ENCODE peak calls at places on chromosomes 4 and X, in five cellular contexts. O, S, B, H and N are unnamed samples.
A peak's percentile ranks its signal among the peaks of the same experiment; 100 is the strongest.

GRCh38 chr4:7352486-7352885 is 82.2 kb downstream of the PSAPL1 start:
- DNase-seq in H (no peak), B (no peak), S (no peak), O (no peak), N (no peak)

GRCh38 chrX:23840674-23841073 is 57.7 kb downstream of the SAT1 start:
- DNase-seq in B (no peak), S (no peak), H (no peak), O (no peak), N (no peak)

GRCh38 chr4:35541146-35541887 is 703.0 kb downstream of the ARAP2 start:
- DNase-seq in B (no peak), S (no peak), O (no peak), H (no peak), N (no peak)

GRCh38 chr4:138677651-138678202 is 337.9 kb upstream of the NOCT start:
- DNase-seq in O (no peak), S (no peak), B (no peak), H (no peak), N (no peak)

GRCh38 chr4:115596265-115597001 is 483.0 kb upstream of the NDST4 start:
- DNase-seq in S (no peak), B (no peak), H (no peak), O (no peak), N (no peak)

GRCh38 chr4:70880739-70881138 is 21.4 kb upstream of the MOB1B start:
- DNase-seq in B (no peak), H (no peak), O (no peak), S (no peak), N (no peak)

GRCh38 chr4:94933799-94934198 is 176.0 kb downstream of the BMPR1B start:
- DNase-seq in B (no peak), O (no peak), S (no peak), H (no peak), N (no peak)

GRCh38 chr4:128393111-128393704 is 105.6 kb upstream of the PGRMC2 start:
- DNase-seq in B (no peak), H (no peak), O (peak; percentile 61), S (no peak), N (no peak)

GRCh38 chr4:107519057-107519456 is 201.0 kb downstream of the PAPSS1 start:
- DNase-seq in S (no peak), B (no peak), H (peak; percentile 19), O (peak; percentile 16), N (peak; percentile 40)

GRCh38 chr4:22077571-22077970 is 129.0 kb upstream of the KCNIP4 start:
- DNase-seq in B (no peak), O (no peak), S (no peak), H (no peak), N (no peak)

GRCh38 chr4:118942465-118942864 is 53.8 kb downstream of the SYNPO2 start:
- DNase-seq in H (no peak), B (no peak), O (no peak), S (no peak), N (no peak)

GRCh38 chr4:139857021-139857420 is 191.4 kb downstream of the MGST2 start:
- DNase-seq in S (no peak), O (peak; percentile 23), H (no peak), B (no peak), N (no peak)

GRCh38 chr4:153488719-153489384 is 22.7 kb downstream of the TMEM131L start:
- DNase-seq in H (no peak), S (no peak), B (no peak), O (no peak), N (peak; percentile 44)

GRCh38 chr4:137558951-137559350 is 26.7 kb upstream of the PCDH18 start:
- DNase-seq in B (no peak), H (no peak), S (no peak), O (no peak), N (peak; percentile 50)

GRCh38 chr4:86968477-86969015 is 33.7 kb downstream of the AFF1 start:
- DNase-seq in S (no peak), H (no peak), O (no peak), B (no peak), N (no peak)

GRCh38 chrX:21926527-21927278 is 13.8 kb upstream of the SMS start:
- DNase-seq in H (peak; percentile 82), O (no peak), S (no peak), B (no peak), N (peak; percentile 57)

GRCh38 chr4:42425146-42426065 is 28.1 kb downstream of the SHISA3 start:
- DNase-seq in O (no peak), H (no peak), B (no peak), S (no peak), N (no peak)

GRCh38 chr4:151226004-151226932 is 50.7 kb upstream of the PRSS48 start:
- DNase-seq in S (no peak), O (no peak), B (no peak), H (peak; percentile 24), N (peak; percentile 75)

GRCh38 chrX:31445542-31445941 is 373.7 kb upstream of the FTHL17 start:
- DNase-seq in B (no peak), S (no peak), H (no peak), O (no peak), N (no peak)

GRCh38 chrX:132468454-132468853 is 20.4 kb downstream of the MBNL3 start:
- DNase-seq in B (no peak), H (no peak), O (no peak), S (no peak), N (no peak)

GRCh38 chrX:154840856-154841255 is 6.4 kb upstream of the SMIM9 start:
- DNase-seq in B (no peak), H (peak; percentile 22), S (no peak), O (peak; percentile 49), N (peak; percentile 52)

GRCh38 chrX:119423631-119424030 is 24.5 kb downstream of the SLC25A43 start:
- DNase-seq in B (no peak), H (peak; percentile 23), S (no peak), O (no peak), N (no peak)

GRCh38 chr4:114582625-114583024 is 16.0 kb upstream of the UGT8 start:
- DNase-seq in B (no peak), S (no peak), O (no peak), H (no peak), N (no peak)

GRCh38 chrX:36963069-36963808 is 44.9 kb upstream of the FAM47C start:
- DNase-seq in H (no peak), B (no peak), S (no peak), O (no peak), N (no peak)

GRCh38 chr4:110514889-110515479 is 39.0 kb downstream of the ENPEP start:
- DNase-seq in H (peak; percentile 34), O (peak; percentile 13), B (no peak), S (no peak), N (peak; percentile 24)

GRCh38 chr4:168353746-168354145 is 35.2 kb upstream of the DDX60 start:
- DNase-seq in H (no peak), S (no peak), O (no peak), B (no peak), N (no peak)

GRCh38 chr4:73308286-73308685 is 49.7 kb upstream of the ANKRD17 start:
- DNase-seq in H (no peak), O (no peak), B (no peak), S (no peak), N (peak; percentile 14)

GRCh38 chrX:50677789-50678188 is 136.2 kb downstream of the SHROOM4 start:
- DNase-seq in O (no peak), B (no peak), S (no peak), H (no peak), N (no peak)

GRCh38 chrX:24198101-24198500 is 48.6 kb downstream of the ZFX start:
- DNase-seq in H (no peak), O (no peak), S (no peak), B (no peak), N (no peak)

GRCh38 chr4:153038493-153039311 is 102.6 kb downstream of the FHDC1 start:
- DNase-seq in H (no peak), B (no peak), O (no peak), S (no peak), N (no peak)

GRCh38 chrX:140776320-140776719 is 66.8 kb downstream of the LINC00632 start:
- DNase-seq in S (no peak), H (no peak), O (no peak), B (no peak), N (no peak)

GRCh38 chr4:12439633-12440305 is 1011.1 kb upstream of the HS3ST1 start:
- DNase-seq in S (no peak), H (no peak), O (no peak), B (no peak), N (no peak)

GRCh38 chrX:12955882-12956703 is 18.8 kb upstream of the TMSB4X start:
- DNase-seq in O (no peak), S (no peak), B (no peak), H (peak; percentile 46), N (peak; percentile 59)

GRCh38 chrX:110210417-110211139 is 107.3 kb downstream of the AMMECR1 start:
- DNase-seq in O (no peak), S (no peak), B (no peak), H (peak; percentile 40), N (peak; percentile 35)

GRCh38 chrX:30489323-30489722 is 88.2 kb downstream of the TASL start:
- DNase-seq in S (no peak), B (no peak), H (peak; percentile 8), O (no peak), N (no peak)

GRCh38 chr4:68490826-68491457 is 43.7 kb downstream of the TMPRSS11E start:
- DNase-seq in H (no peak), B (no peak), O (no peak), S (no peak), N (no peak)

GRCh38 chr4:69874507-69874906 is 14.6 kb upstream of the SULT1E1 start:
- DNase-seq in S (no peak), H (no peak), O (no peak), B (no peak), N (no peak)